ENCODE peak calls at places on chromosomes 1 and 21, in eight cellular contexts. N is EL, H is fibroblast of lung, J is left ventricle myocardium inferior, L is ovary, G is trophoblast cell, V is fibroblast of the conjunctiva, T is uterus. Y is an unnamed sample.

GRCh38 chr1:41874350-41874749 is 44.4 kb downstream of the HIVEP3 start:
- DNase-seq in V (no peak), J (no peak), T (no peak), N (no peak), L (no peak), G (no peak), H (no peak), Y (no peak)

GRCh38 chr1:229554886-229555621 is 3.5 kb downstream of the ABCB10 start:
- DNase-seq in J (no peak), H (peak; percentile 28), V (no peak), N (no peak), L (no peak), T (no peak), G (no peak), Y (no peak)

GRCh38 chr1:162950187-162950586 is 89.2 kb upstream of the CCDC190 start:
- DNase-seq in V (no peak), T (no peak), G (no peak), H (no peak), J (no peak), N (no peak), L (no peak), Y (no peak)

GRCh38 chr21:14982336-14982735 is 82.5 kb downstream of the NRIP1 start:
- DNase-seq in N (peak; percentile 47), G (peak; percentile 36), J (no peak), H (no peak), T (no peak), L (no peak), V (no peak), Y (no peak)

GRCh38 chr21:46624050-46624449 is 11.4 kb upstream of the PRMT2 start:
- DNase-seq in J (no peak), L (no peak), T (no peak), N (no peak), V (no peak), H (no peak), G (no peak), Y (no peak)

GRCh38 chr1:205354259-205354904 is 2.3 kb downstream of the KLHDC8A start:
- DNase-seq in L (no peak), G (peak; percentile 46), T (peak; percentile 49), N (peak; percentile 70), J (no peak), V (peak; percentile 65), H (peak; percentile 80), Y (peak; percentile 86)

GRCh38 chr1:153945131-153945794 is 1.3 kb downstream of the DENND4B start:
- DNase-seq in H (peak; percentile 51), N (peak; percentile 22), V (no peak), L (peak; percentile 59), T (no peak), J (peak; percentile 69), G (no peak), Y (peak; percentile 36)

GRCh38 chr1:209220048-209220524 is 363.4 kb upstream of the CAMK1G start:
- DNase-seq in G (peak; percentile 48), J (no peak), H (peak; percentile 9), V (no peak), N (peak; percentile 15), L (no peak), T (no peak), Y (no peak)

GRCh38 chr21:16264314-16264713 is 534.5 kb downstream of the USP25 start:
- DNase-seq in V (no peak), N (no peak), T (no peak), G (no peak), L (no peak), H (peak; percentile 27), J (no peak), Y (no peak)

GRCh38 chr1:118947003-118947765 is 41.0 kb downstream of the TBX15 start:
- DNase-seq in H (peak; percentile 11), J (no peak), T (no peak), G (no peak), L (no peak), V (no peak), N (peak; percentile 44), Y (no peak)

GRCh38 chr1:33985166-33985565 is 121.3 kb downstream of the HMGB4 start:
- DNase-seq in V (peak; percentile 12), N (no peak), H (no peak), L (no peak), T (no peak), J (no peak), G (no peak), Y (no peak)

GRCh38 chr1:16183157-16183556 is 27.3 kb upstream of the EPHA2 start:
- DNase-seq in H (peak; percentile 87), N (no peak), T (no peak), L (no peak), G (no peak), V (peak; percentile 64), J (no peak), Y (no peak)

GRCh38 chr1:241579434-241579833 is 47.3 kb downstream of the KMO start:
- DNase-seq in V (no peak), G (no peak), L (no peak), H (no peak), T (no peak), N (no peak), J (no peak), Y (no peak)

GRCh38 chr1:54645806-54646676 is 4.5 kb downstream of the MROH7 start:
- DNase-seq in V (no peak), J (peak; percentile 39), G (no peak), T (peak; percentile 51), L (peak; percentile 26), H (peak; percentile 6), N (no peak), Y (no peak)

GRCh38 chr1:226550671-226551041 is 2.1 kb downstream of the STUM start:
- DNase-seq in V (no peak), J (no peak), G (no peak), N (no peak), T (no peak), L (no peak), H (no peak), Y (no peak)

GRCh38 chr1:107821340-107821739 is 143.6 kb downstream of the VAV3 start:
- DNase-seq in H (no peak), N (no peak), G (peak; percentile 9), V (no peak), T (no peak), L (no peak), J (no peak), Y (no peak)

GRCh38 chr1:65339866-65340483 is 30.6 kb downstream of the DNAJC6 start:
- DNase-seq in J (no peak), L (no peak), G (no peak), V (no peak), T (no peak), H (peak; percentile 20), N (peak; percentile 66), Y (no peak)

GRCh38 chr1:9659328-9659727 is 7.8 kb downstream of the PIK3CD start:
- DNase-seq in T (peak; percentile 33), G (peak; percentile 90), H (peak; percentile 70), J (no peak), N (peak; percentile 93), L (no peak), V (peak; percentile 40), Y (no peak)

GRCh38 chr1:234288946-234289345 is 84.3 kb upstream of the COA6 start:
- DNase-seq in J (no peak), L (no peak), H (no peak), V (no peak), N (peak; percentile 3), T (no peak), G (no peak), Y (no peak)

GRCh38 chr1:71298633-71299032 is 217.8 kb upstream of the ZRANB2 start:
- DNase-seq in L (no peak), T (no peak), V (no peak), N (no peak), J (no peak), G (no peak), H (peak; percentile 36), Y (peak; percentile 63)

GRCh38 chr1:8032351-8032750 is 6.2 kb upstream of the ERRFI1 start:
- DNase-seq in L (no peak), H (peak; percentile 11), G (peak; percentile 41), J (no peak), N (no peak), T (no peak), V (no peak), Y (no peak)

GRCh38 chr21:41671859-41672542 is 94.9 kb downstream of the RIPK4 start:
- DNase-seq in T (no peak), N (no peak), L (no peak), G (no peak), J (no peak), H (no peak), V (no peak), Y (no peak)

GRCh38 chr1:169945171-169945570 is 51.5 kb upstream of the SCYL3 start:
- DNase-seq in N (no peak), L (no peak), V (no peak), T (peak; percentile 14), H (no peak), J (no peak), G (no peak), Y (no peak)

GRCh38 chr1:148373236-148373935 is 109.7 kb downstream of the PPIAL4G start:
- DNase-seq in H (no peak), N (no peak), T (no peak), G (no peak), J (no peak), V (no peak), L (no peak), Y (no peak)

GRCh38 chr1:165116732-165117131 is 239.8 kb downstream of the LMX1A start:
- DNase-seq in V (peak; percentile 24), J (no peak), N (peak; percentile 85), H (peak; percentile 22), L (no peak), T (no peak), G (peak; percentile 67), Y (no peak)

GRCh38 chr1:166164995-166165660 is 1.7 kb downstream of the FAM78B start:
- DNase-seq in H (peak; percentile 44), V (no peak), T (peak; percentile 44), L (peak; percentile 49), G (peak; percentile 15), J (peak; percentile 55), N (peak; percentile 23), Y (peak; percentile 76)

GRCh38 chr1:172883844-172884243 is 166.9 kb downstream of the TNFSF18 start:
- DNase-seq in V (no peak), T (no peak), L (no peak), J (no peak), H (no peak), N (no peak), G (no peak), Y (no peak)

GRCh38 chr1:54407957-54408700 is 1.9 kb upstream of the SSBP3 start:
- DNase-seq in G (peak; percentile 71), J (no peak), T (peak; percentile 37), N (peak; percentile 89), H (peak; percentile 80), L (peak; percentile 51), V (peak; percentile 59), Y (peak; percentile 36)

GRCh38 chr1:199815947-199816346 is 211.6 kb upstream of the NR5A2 start:
- DNase-seq in V (no peak), L (no peak), H (no peak), N (no peak), G (no peak), J (no peak), T (no peak), Y (no peak)

GRCh38 chr1:185961664-185962063 is 227.5 kb downstream of the HMCN1 start:
- DNase-seq in V (no peak), H (peak; percentile 37), N (no peak), G (no peak), T (no peak), J (no peak), L (no peak), Y (no peak)

GRCh38 chr1:168467452-168467851 is 76.3 kb downstream of the XCL2 start:
- DNase-seq in J (no peak), T (no peak), N (no peak), H (no peak), L (no peak), G (no peak), V (no peak), Y (no peak)

GRCh38 chr1:201253906-201254624 is 29.2 kb upstream of the PKP1 start:
- DNase-seq in N (no peak), V (no peak), L (no peak), J (no peak), T (no peak), G (no peak), H (no peak), Y (no peak)

Y was measured in testis.